ENCODE peak calls at places on chromosomes 6 and 20, in four cellular contexts. C is SK-N-SH, D is GM23248, E is heart right ventricle. R is an unnamed sample.

GRCh38 chr20:46624941-46625340 is 26.3 kb downstream of the SLC13A3 start:
- DNase-seq in C (no peak), D (no peak), E (no peak), R (no peak)

GRCh38 chr6:131782764-131783163 is 25.1 kb upstream of the ENPP1 start:
- DNase-seq in C (no peak), D (no peak), E (no peak), R (peak; percentile 50)

GRCh38 chr20:47476452-47476851 is 25.2 kb upstream of the NCOA3 start:
- DNase-seq in C (no peak), D (no peak), E (no peak), R (no peak)

GRCh38 chr20:32205502-32206382 is 1.8 kb downstream of the PLAGL2 start:
- DNase-seq in C (peak; percentile 54), D (peak; percentile 62), E (no peak), R (peak; percentile 48)

GRCh38 chr20:41992481-41992880 is 374.3 kb upstream of the CHD6 start:
- DNase-seq in C (no peak), D (no peak), E (no peak), R (no peak)

GRCh38 chr20:50320910-50321796 is 130.5 kb downstream of the CEBPB start:
- DNase-seq in C (peak; percentile 69), D (peak; percentile 96), E (peak; percentile 85), R (peak; percentile 96)

GRCh38 chr6:169723991-169724553 is at the start of gene PHF10:
- DNase-seq in C (peak; percentile 84), D (peak; percentile 62), E (peak; percentile 53), R (peak; percentile 32)

GRCh38 chr6:15804461-15804784 is 141.6 kb upstream of the DTNBP1 start:
- DNase-seq in C (no peak), D (no peak), E (no peak), R (no peak)

GRCh38 chr20:13984211-13984610 is 6.2 kb downstream of the SEL1L2 start:
- DNase-seq in C (no peak), D (peak; percentile 13), E (no peak), R (no peak)

GRCh38 chr6:37785002-37785687 is 34.4 kb upstream of the ZFAND3 start:
- DNase-seq in C (no peak), D (no peak), E (no peak), R (no peak)
- H3K4me3 ChIP-seq in C (no peak overlapping the region), D (no peak overlapping the region), E (no peak overlapping the region), R (no peak overlapping the region)

GRCh38 chr20:48826883-48827771 is 672 bp downstream of the PREX1 start:
- DNase-seq in C (peak; percentile 64), D (peak; percentile 36), E (peak; percentile 37), R (no peak)
- H3K4me3 ChIP-seq in C (peak overlapping the region; percentile 70), D (peak overlapping the region; percentile 52), E (peak overlapping the region; percentile 12), R (peak overlapping the region; percentile 74)

GRCh38 chr6:150186129-150186898 is 43.5 kb downstream of the PPP1R14C start:
- DNase-seq in C (no peak), D (no peak), E (no peak), R (no peak)

GRCh38 chr6:150185697-150186096 is 42.9 kb downstream of the PPP1R14C start:
- DNase-seq in C (no peak), D (no peak), E (no peak), R (no peak)

GRCh38 chr6:150183966-150184365 is 41.1 kb downstream of the PPP1R14C start:
- DNase-seq in C (no peak), D (no peak), E (no peak), R (no peak)

GRCh38 chr6:150183105-150183504 is 40.3 kb downstream of the PPP1R14C start:
- DNase-seq in C (no peak), D (peak; percentile 34), E (no peak), R (no peak)

DNA sequence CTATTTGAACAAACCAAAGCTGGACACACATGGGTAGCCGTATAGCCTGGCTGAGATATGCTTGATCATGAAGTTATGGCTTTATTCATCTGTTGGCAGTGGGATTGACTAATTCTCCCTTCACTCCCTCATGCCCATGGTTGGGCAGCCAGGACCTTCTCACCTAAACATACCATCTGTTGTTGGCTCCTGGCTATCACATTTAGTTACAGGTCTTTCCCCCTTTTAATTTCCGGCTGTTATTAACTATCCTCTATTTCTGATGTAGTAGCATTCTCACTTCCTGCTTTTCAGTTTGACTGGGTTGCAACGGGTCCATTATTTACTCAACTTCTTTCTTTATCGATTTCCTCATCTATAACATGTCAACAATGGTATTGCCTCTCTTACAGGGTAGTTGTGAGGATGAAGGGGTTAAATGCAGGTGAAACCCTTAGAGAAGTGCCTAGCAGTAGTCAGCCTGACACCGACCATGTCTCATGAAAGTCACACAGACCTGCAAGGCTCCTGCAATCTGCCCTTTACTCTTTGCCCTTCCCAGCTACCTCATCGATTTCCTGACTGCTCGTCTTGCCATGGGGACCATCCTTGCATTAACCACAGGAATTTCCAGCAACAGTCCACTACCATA is 42.1 kb downstream of the PPP1R14C start:
- DNase-seq in C (no peak), D (no peak), E (no peak), R (no peak)
- H3K4me3 ChIP-seq in C (no peak overlapping the region), D (no peak overlapping the region), E (no peak overlapping the region), R (no peak overlapping the region)

GRCh38 chr20:62733250-62733842 is 24.7 kb downstream of the NTSR1 start:
- DNase-seq in C (no peak), D (no peak), E (no peak), R (no peak)
- H3K4me3 ChIP-seq in C (no peak overlapping the region), D (no peak overlapping the region), E (no peak overlapping the region), R (no peak overlapping the region)

DNA sequence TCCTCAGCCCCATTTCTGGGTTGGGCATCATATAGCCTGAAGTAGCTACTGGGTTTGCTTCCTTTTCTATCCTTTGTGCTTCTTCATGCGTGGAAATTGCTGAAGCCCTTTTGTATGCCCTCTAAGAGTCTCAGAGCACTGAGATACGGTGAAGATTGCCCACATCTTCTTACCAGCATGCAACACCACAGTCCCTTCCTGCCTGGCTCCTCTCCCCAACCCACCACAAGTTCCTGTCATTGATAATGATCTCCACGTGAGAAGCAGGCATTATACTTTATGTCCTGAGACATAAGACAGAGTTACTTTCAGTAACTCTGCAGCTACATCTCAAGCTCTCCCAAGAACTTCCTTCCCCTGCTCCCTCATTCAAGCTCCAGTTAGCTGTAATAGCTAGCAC is 15.8 kb upstream of the PLCB4 start:
- DNase-seq in C (no peak), D (no peak), E (no peak), R (no peak)
- H3K4me3 ChIP-seq in C (no peak overlapping the region), D (no peak overlapping the region), E (no peak overlapping the region), R (no peak overlapping the region)

GRCh38 chr6:50818673-50819072 is at the start of gene TFAP2B:
- DNase-seq in C (peak; percentile 82), D (no peak), E (no peak), R (no peak)
- H3K4me3 ChIP-seq in C (peak within 1 kb of the TSS; percentile 47), D (peak within 1 kb of the TSS; percentile 23), E (no peak within 1 kb of the TSS), R (no peak within 1 kb of the TSS)